ENCODE peak calls at places on chromosomes 4 and X, in six cellular contexts. F, L, T, C, K and V are unnamed samples.

GRCh38 chr4:93183589-93183988 is 645.0 kb upstream of the ATOH1 start:
- DNase-seq in T (no peak), L (peak), C (peak), F (no peak), K (no peak), V (no peak)

GRCh38 chr4:80045831-80046230 is 27.2 kb downstream of the ANTXR2 start:
- DNase-seq in L (peak), T (no peak), K (peak), F (no peak), C (peak), V (no peak)

GRCh38 chrX:155679715-155680114 is 67.0 kb upstream of the TMLHE start:
- DNase-seq in F (no peak), L (no peak), T (no peak), C (no peak), K (no peak), V (no peak)

GRCh38 chr4:152106113-152106763 is 345.4 kb upstream of the GATB start:
- DNase-seq in C (peak), F (peak), T (no peak), L (peak), K (peak), V (no peak)

GRCh38 chr4:151409470-151410313 is 716 bp downstream of the FHIP1A start:
- DNase-seq in K (peak), F (peak), T (no peak), L (peak), C (no peak), V (peak)

GRCh38 chrX:16566571-16566970 is 83.4 kb upstream of the S100G start:
- DNase-seq in T (no peak), C (no peak), F (no peak), K (no peak), L (no peak), V (no peak)

GRCh38 chr4:140637836-140638235 is 69.1 kb upstream of the UCP1 start:
- DNase-seq in F (no peak), C (peak), T (no peak), K (peak), L (peak), V (no peak)

GRCh38 chrX:66232296-66232695 is 68.2 kb downstream of the HEPH start:
- DNase-seq in C (no peak), T (no peak), K (no peak), L (no peak), F (no peak), V (no peak)

GRCh38 chrX:69229436-69229835 is 64.2 kb upstream of the PJA1 start:
- DNase-seq in C (peak), K (peak), T (no peak), L (peak), F (no peak), V (no peak)

GRCh38 chr4:63607186-63607872 is 801.9 kb downstream of the TECRL start:
- DNase-seq in K (no peak), F (no peak), L (no peak), T (no peak), C (no peak), V (no peak)

GRCh38 chrX:72133851-72134546 is 2.3 kb upstream of the RTL5 start:
- DNase-seq in F (no peak), L (no peak), C (no peak), K (no peak), T (no peak), V (no peak)

GRCh38 chr4:28357985-28358384 is 1497.3 kb downstream of the STIM2 start:
- DNase-seq in C (peak), K (peak), L (peak), T (peak), F (no peak), V (no peak)

GRCh38 chr4:168484626-168485025 is 4.3 kb upstream of the DDX60L start:
- DNase-seq in T (no peak), L (peak), C (peak), F (no peak), K (peak), V (no peak)

GRCh38 chr4:155639674-155640529 is 26.7 kb upstream of the GUCY1A1 start:
- DNase-seq in F (no peak), K (no peak), C (no peak), T (no peak), L (peak), V (no peak)